ENCODE peak calls at places on chromosomes 2 and 18, in seven cellular contexts. N, E, G, M, W, O and K are unnamed samples.

GRCh38 chr2:1730047-1730937 is 14.0 kb downstream of the PXDN start:
- DNase-seq in W (no peak), N (no peak), E (no peak), O (peak; percentile 49), G (peak; percentile 64), M (peak; percentile 91), K (peak; percentile 91)

GRCh38 chr2:132652501-132652900 is 17.5 kb downstream of the LYPD1 start:
- DNase-seq in E (no peak), O (no peak), M (no peak), W (no peak), N (no peak), G (no peak), K (no peak)

GRCh38 chr2:238294393-238295143 is 6.2 kb upstream of the PER2 start:
- DNase-seq in M (no peak), E (no peak), W (no peak), N (no peak), G (no peak), O (no peak), K (no peak)

GRCh38 chr2:6309415-6310185 is 556.1 kb downstream of the CMPK2 start:
- DNase-seq in M (no peak), G (no peak), N (no peak), E (no peak), O (no peak), W (no peak), K (no peak)

GRCh38 chr2:193843675-193844074 is 1648.9 kb upstream of the TMEFF2 start:
- DNase-seq in O (no peak), W (no peak), G (no peak), E (no peak), N (no peak), M (no peak), K (no peak)

GRCh38 chr2:17171446-17172049 is 346.7 kb downstream of the RAD51AP2 start:
- DNase-seq in N (no peak), W (no peak), E (peak; percentile 31), G (peak; percentile 23), O (no peak), M (peak; percentile 15), K (peak; percentile 12)

GRCh38 chr2:120494446-120494845 is 148.5 kb downstream of the INHBB start:
- DNase-seq in N (no peak), O (no peak), W (no peak), G (no peak), E (no peak), M (no peak), K (no peak)

GRCh38 chr18:77131652-77132368 is 773 bp downstream of the MBP start:
- DNase-seq in W (peak; percentile 49), G (no peak), O (peak; percentile 80), N (peak; percentile 26), M (peak; percentile 48), E (no peak), K (peak; percentile 59)

GRCh38 chr18:79867666-79868065 is 69.9 kb downstream of the KCNG2 start:
- DNase-seq in N (no peak), W (no peak), M (no peak), G (no peak), O (no peak), E (no peak), K (no peak)

GRCh38 chr2:52658598-52658997 is 1109.0 kb upstream of the CHAC2 start:
- DNase-seq in W (no peak), O (no peak), N (no peak), M (peak; percentile 99), E (no peak), G (peak; percentile 53), K (peak; percentile 18)

GRCh38 chr2:121239471-121239870 is 45.5 kb downstream of the TFCP2L1 start:
- DNase-seq in O (peak; percentile 26), E (no peak), G (no peak), W (no peak), M (no peak), N (no peak), K (no peak)

GRCh38 chr2:173692068-173692467 is 273.1 kb downstream of the SP3 start:
- DNase-seq in M (no peak), W (no peak), E (no peak), G (no peak), N (no peak), O (no peak), K (no peak)

GRCh38 chr2:157777425-157777824 is 98.7 kb downstream of the ACVR1 start:
- DNase-seq in W (peak; percentile 60), M (peak; percentile 81), G (no peak), E (peak; percentile 36), O (no peak), N (peak; percentile 46), K (peak; percentile 76)

GRCh38 chr18:74869904-74870863 is 272.5 kb downstream of the ZNF407 start:
- DNase-seq in E (no peak), N (no peak), W (no peak), O (no peak), M (no peak), G (no peak), K (peak; percentile 12)

GRCh38 chr2:213995400-213996105 is 415.3 kb upstream of the VWC2L start:
- DNase-seq in W (no peak), G (peak; percentile 82), N (no peak), E (no peak), M (peak; percentile 94), O (no peak), K (peak; percentile 93)

GRCh38 chr2:76050196-76050595 is 339.5 kb upstream of the GCFC2 start:
- DNase-seq in G (no peak), W (no peak), M (no peak), E (no peak), N (no peak), O (no peak), K (no peak)

GRCh38 chr2:228180126-228181097 is 1.1 kb downstream of the SPHKAP start:
- DNase-seq in M (no peak), N (no peak), W (no peak), O (no peak), E (no peak), G (no peak), K (no peak)

GRCh38 chr2:12769492-12770105 is 52.9 kb downstream of the TRIB2 start:
- DNase-seq in G (no peak), M (peak; percentile 50), W (no peak), O (peak; percentile 56), N (no peak), E (no peak), K (peak; percentile 77)

GRCh38 chr18:24273596-24273995 is 124.0 kb downstream of the OSBPL1A start:
- DNase-seq in O (no peak), N (no peak), W (no peak), M (no peak), G (no peak), E (no peak), K (no peak)

GRCh38 chr2:95234806-95235205 is 27.5 kb downstream of the ZNF892 start:
- DNase-seq in O (no peak), N (no peak), M (no peak), E (no peak), G (no peak), W (no peak), K (no peak)

GRCh38 chr2:100242891-100243670 is 79.2 kb downstream of the LONRF2 start:
- DNase-seq in G (peak; percentile 24), O (peak; percentile 77), M (peak; percentile 57), N (peak; percentile 47), W (peak; percentile 69), E (peak; percentile 58), K (peak; percentile 65)

GRCh38 chr2:72106978-72107377 is 40.7 kb downstream of the CYP26B1 start:
- DNase-seq in N (no peak), M (no peak), W (no peak), E (no peak), G (no peak), O (no peak), K (no peak)

GRCh38 chr2:29423267-29423666 is 308.1 kb downstream of the CLIP4 start:
- DNase-seq in G (no peak), W (no peak), N (no peak), O (no peak), E (no peak), M (no peak), K (no peak)

GRCh38 chr2:204108301-204108700 is 171.7 kb downstream of the ICOS start:
- DNase-seq in N (peak; percentile 23), M (no peak), G (no peak), E (no peak), W (peak; percentile 57), O (no peak), K (peak; percentile 3)

GRCh38 chr18:62452280-62452824 is 70.5 kb upstream of the ZCCHC2 start:
- DNase-seq in M (peak; percentile 30), G (no peak), N (no peak), E (no peak), O (no peak), W (peak; percentile 32), K (peak; percentile 52)

GRCh38 chr2:1233280-1233679 is 180.0 kb upstream of the TPO start:
- DNase-seq in G (no peak), E (no peak), N (no peak), M (no peak), O (peak; percentile 68), W (no peak), K (no peak)

GRCh38 chr2:43542285-43542933 is 53.4 kb downstream of the THADA start:
- DNase-seq in E (no peak), G (peak; percentile 6), O (no peak), W (no peak), N (no peak), M (peak; percentile 81), K (peak; percentile 73)

GRCh38 chr18:21741511-21742322 is 1.1 kb downstream of the MIB1 start:
- DNase-seq in N (peak; percentile 18), G (no peak), O (peak; percentile 66), M (peak; percentile 24), W (peak; percentile 44), E (peak; percentile 9), K (peak; percentile 21)

GRCh38 chr2:173588931-173589369 is 234.3 kb downstream of the CDCA7 start:
- DNase-seq in E (no peak), G (no peak), W (no peak), M (no peak), O (no peak), N (no peak), K (peak; percentile 45)

GRCh38 chr2:118588826-118589225 is 258.6 kb downstream of the EN1 start:
- DNase-seq in N (no peak), M (no peak), W (no peak), O (no peak), E (no peak), G (no peak), K (no peak)

GRCh38 chr2:224990717-224991116 is 51.6 kb downstream of the DOCK10 start:
- DNase-seq in M (no peak), N (no peak), E (no peak), O (no peak), G (no peak), W (no peak), K (no peak)

GRCh38 chr2:232351686-232352510 is 26.7 kb upstream of the ALPP start:
- DNase-seq in M (no peak), G (no peak), O (peak; percentile 30), E (no peak), N (no peak), W (no peak), K (no peak)

GRCh38 chr18:54825626-54826344 is 2.5 kb upstream of the RAB27B start:
- DNase-seq in G (no peak), N (no peak), M (no peak), O (no peak), E (no peak), W (no peak), K (no peak)

GRCh38 chr18:56789004-56789888 is 138.1 kb downstream of the WDR7 start:
- DNase-seq in E (no peak), N (no peak), M (peak; percentile 19), W (peak; percentile 43), G (no peak), O (no peak), K (peak; percentile 60)

GRCh38 chr2:233844064-233844807 is 10.1 kb downstream of the HJURP start:
- DNase-seq in G (no peak), O (no peak), M (no peak), W (no peak), E (no peak), N (no peak), K (no peak)

GRCh38 chr18:79397288-79397829 is 1.6 kb downstream of the NFATC1 start:
- DNase-seq in O (peak; percentile 38), E (no peak), W (no peak), G (no peak), M (no peak), N (no peak), K (no peak)